ENCODE peak calls at places on chromosomes 6 and 20, in five cellular contexts. A, Q, K, U and F are unnamed samples.

GRCh38 chr6:104484191-104484590 is 375.5 kb downstream of the HACE1 start:
- DNase-seq in A (no peak), Q (no peak), K (no peak), U (no peak), F (no peak)

GRCh38 chr6:110064744-110065524 is 86.8 kb downstream of the GPR6 start:
- DNase-seq in A (no peak), Q (no peak), K (no peak), U (no peak), F (no peak)

GRCh38 chr20:10660661-10661060 is 13.1 kb downstream of the JAG1 start:
- DNase-seq in A (peak; percentile 48), Q (no peak), K (no peak), U (no peak), F (no peak)

GRCh38 chr20:48722002-48722731 is 105.6 kb downstream of the PREX1 start:
- DNase-seq in A (no peak), Q (peak; percentile 68), K (no peak), U (no peak), F (no peak)

GRCh38 chr6:52423971-52424381 is 3.8 kb downstream of the EFHC1 start:
- DNase-seq in A (peak; percentile 66), Q (no peak), K (no peak), U (peak; percentile 80), F (no peak)

GRCh38 chr6:109795994-109796555 is 105.0 kb downstream of the FIG4 start:
- DNase-seq in A (no peak), Q (no peak), K (no peak), U (no peak), F (no peak)

GRCh38 chr6:18117136-18117535 is 5.3 kb downstream of the NHLRC1 start:
- DNase-seq in A (no peak), Q (no peak), K (no peak), U (no peak), F (no peak)

GRCh38 chr6:46900266-46900665 is 21.5 kb downstream of the ADGRF5 start:
- DNase-seq in A (no peak), Q (no peak), K (no peak), U (no peak), F (no peak)

GRCh38 chr6:2528156-2528555 is 222.6 kb downstream of the MYLK4 start:
- DNase-seq in A (no peak), Q (no peak), K (no peak), U (no peak), F (no peak)

GRCh38 chr6:2524090-2524489 is 226.6 kb downstream of the MYLK4 start:
- DNase-seq in A (no peak), Q (no peak), K (no peak), U (no peak), F (no peak)

GRCh38 chr6:2529217-2529719 is 221.5 kb downstream of the MYLK4 start:
- DNase-seq in A (no peak), Q (no peak), K (no peak), U (no peak), F (no peak)

GRCh38 chr6:2523061-2523460 is 227.7 kb downstream of the MYLK4 start:
- DNase-seq in A (no peak), Q (no peak), K (no peak), U (no peak), F (no peak)

DNA sequence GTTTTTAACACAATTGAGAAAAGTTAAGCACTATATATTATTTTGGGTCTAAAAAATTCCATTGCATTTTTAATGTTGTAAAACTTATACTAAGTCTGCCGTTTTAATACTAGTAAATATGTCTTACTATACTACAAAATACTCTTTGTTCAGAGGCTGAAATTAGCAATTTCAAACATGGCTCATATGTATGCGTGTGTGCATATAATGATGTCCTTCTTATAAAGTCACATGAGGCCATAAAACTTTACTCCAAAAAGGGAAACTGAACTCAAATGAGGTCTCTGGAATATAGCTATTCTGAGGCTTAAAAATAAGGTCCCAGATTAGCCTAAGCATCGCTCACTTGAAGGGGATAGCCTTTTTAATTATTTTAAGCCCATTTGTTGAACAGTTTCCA is 224.0 kb downstream of the MYLK4 start:
- DNase-seq in A (no peak), Q (no peak), K (no peak), U (no peak), F (no peak)
- H3K9me3 ChIP-seq in A (peaks cover 9% of the 10 kb centered on the region), Q (peaks cover 8% of the 10 kb centered on the region), K (peaks cover 8% of the 10 kb centered on the region), U (no peaks in the 10 kb centered on the region), F (peaks cover 5% of the 10 kb centered on the region)

GRCh38 chr20:56957737-56958553 is 308.5 kb downstream of the BMP7 start:
- DNase-seq in A (no peak), Q (no peak), K (no peak), U (no peak), F (no peak)
- TF ChIP-seq CTCF in A (no peak), Q (no peak), K (no peak), U (no peak), F (no peak)

GRCh38 chr6:84648444-84648843 is 116.0 kb downstream of the TBX18 start:
- DNase-seq in A (no peak), Q (no peak), K (no peak), U (no peak), F (no peak)
- H3K9me3 ChIP-seq in A (no peaks in the 10 kb centered on the region), Q (peaks cover 2% of the 10 kb centered on the region), K (no peaks in the 10 kb centered on the region), U (no peaks in the 10 kb centered on the region), F (no peaks in the 10 kb centered on the region)

GRCh38 chr6:98054453-98054852 is 771.4 kb upstream of the MMS22L start:
- DNase-seq in A (no peak), Q (no peak), K (no peak), U (no peak), F (no peak)
- TF ChIP-seq CTCF in A (no peak), Q (no peak), K (no peak), U (peak; percentile 60), F (no peak)

GRCh38 chr6:157449610-157450009 is 68.6 kb downstream of the ZDHHC14 start:
- DNase-seq in A (no peak), Q (no peak), K (no peak), U (no peak), F (no peak)
- H3K9me3 ChIP-seq in A (no peaks in the 10 kb centered on the region), Q (no peaks in the 10 kb centered on the region), K (no peaks in the 10 kb centered on the region), U (no peaks in the 10 kb centered on the region), F (peaks cover 3% of the 10 kb centered on the region)

DNA sequence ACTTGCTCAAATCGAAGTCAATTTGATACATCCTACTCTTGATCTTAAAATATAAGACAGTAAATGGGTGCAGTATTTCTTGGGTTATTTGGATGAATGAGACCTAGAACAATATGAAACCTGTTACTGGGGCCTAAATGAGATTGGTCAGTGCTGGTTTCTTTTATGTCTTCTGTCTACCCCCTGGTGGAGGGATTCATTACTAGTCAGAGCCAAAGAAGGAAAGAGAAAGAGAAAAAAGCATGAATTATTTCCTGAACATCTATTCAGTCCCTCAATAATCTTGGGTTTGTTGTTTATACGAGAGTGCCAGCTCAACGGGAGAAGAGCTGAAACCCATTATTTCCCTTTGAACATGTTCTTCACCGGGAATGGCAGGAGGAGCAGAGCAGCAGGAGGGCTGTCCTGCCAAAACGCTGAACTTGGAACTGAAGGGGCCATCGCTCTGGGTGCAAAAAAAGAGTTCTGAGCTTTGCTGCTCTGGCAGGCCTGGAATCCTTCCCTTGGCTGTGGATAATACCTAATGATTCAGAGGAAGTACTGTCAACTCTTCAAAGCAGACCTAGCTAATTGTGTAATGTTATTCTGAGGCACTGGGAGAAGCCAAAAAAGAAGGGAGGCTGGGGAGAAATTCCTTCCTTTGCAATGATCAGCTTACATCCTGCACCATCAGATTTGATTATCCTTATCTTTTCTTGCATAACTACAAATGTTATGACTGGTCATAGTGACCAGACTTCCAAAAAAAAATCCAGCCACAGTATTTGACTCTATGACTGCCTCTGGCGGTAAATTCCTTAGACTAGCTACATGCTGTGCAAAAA is 72.0 kb downstream of the BLOC1S5 start:
- DNase-seq in A (peak; percentile 35), Q (no peak), K (no peak), U (peak; percentile 51), F (no peak)
- TF ChIP-seq CTCF in A (peak; percentile 58), Q (peak; percentile 36), K (no peak), U (peak; percentile 63), F (peak; percentile 31)

GRCh38 chr6:68233623-68234022 is 401.5 kb upstream of the ADGRB3 start:
- DNase-seq in A (no peak), Q (no peak), K (no peak), U (no peak), F (no peak)

GRCh38 chr6:68225729-68226128 is 409.4 kb upstream of the ADGRB3 start:
- DNase-seq in A (no peak), Q (no peak), K (no peak), U (no peak), F (no peak)

GRCh38 chr6:68235192-68235812 is 399.8 kb upstream of the ADGRB3 start:
- DNase-seq in A (no peak), Q (no peak), K (no peak), U (no peak), F (no peak)

GRCh38 chr6:68226460-68226859 is 408.6 kb upstream of the ADGRB3 start:
- DNase-seq in A (no peak), Q (no peak), K (no peak), U (no peak), F (no peak)

GRCh38 chr6:68229566-68229965 is 405.5 kb upstream of the ADGRB3 start:
- DNase-seq in A (no peak), Q (no peak), K (no peak), U (no peak), F (no peak)
- H3K9me3 ChIP-seq in A (no peaks in the 10 kb centered on the region), Q (no peaks in the 10 kb centered on the region), K (no peaks in the 10 kb centered on the region), U (no peaks in the 10 kb centered on the region), F (no peaks in the 10 kb centered on the region)

DNA sequence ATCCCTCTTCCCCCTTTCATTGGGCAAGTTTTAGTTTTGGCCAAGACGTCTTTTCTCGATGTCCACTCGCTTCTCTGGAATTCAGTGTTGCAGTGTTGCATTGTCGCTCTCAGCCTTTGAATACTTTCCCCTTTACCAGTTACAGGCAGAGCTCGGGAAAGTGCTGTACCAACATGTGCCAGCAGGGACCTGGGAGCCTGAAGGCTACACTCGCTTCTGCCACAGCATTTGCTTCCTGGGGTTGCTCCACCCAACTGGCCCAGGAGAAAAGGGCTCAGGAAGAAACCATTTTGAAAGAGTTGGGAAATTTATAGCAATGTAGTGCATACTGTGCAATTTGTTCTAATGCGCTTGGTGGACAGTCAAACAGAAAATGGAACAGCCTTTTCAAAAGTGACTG is 78.6 kb downstream of the LINC00237 start:
- DNase-seq in A (no peak), Q (no peak), K (no peak), U (peak; percentile 36), F (no peak)
- TF ChIP-seq CTCF in A (no peak), Q (no peak), K (no peak), U (peak; percentile 41), F (no peak)

DNA sequence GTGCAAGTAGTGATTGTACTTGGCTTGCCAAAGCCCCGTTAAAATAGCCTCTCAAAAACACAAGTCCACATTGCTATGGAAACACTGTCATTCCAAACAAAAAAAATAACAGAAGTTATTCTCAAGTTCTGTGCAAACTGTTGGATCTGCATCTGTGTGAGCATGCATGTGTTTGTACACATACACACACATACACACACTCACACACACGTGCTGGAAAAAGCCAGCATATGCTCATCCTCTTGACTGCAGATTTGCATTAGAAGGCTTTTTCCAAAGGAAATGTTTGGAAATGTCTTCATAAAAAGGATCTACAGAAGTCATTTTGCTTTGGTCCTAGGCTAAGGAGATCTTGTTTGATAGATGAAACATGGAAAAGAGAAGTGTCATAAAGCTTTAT is 13.4 kb upstream of the CBLN4 start:
- DNase-seq in A (no peak), Q (no peak), K (no peak), U (no peak), F (no peak)
- H3K9me3 ChIP-seq in A (no peaks in the 10 kb centered on the region), Q (no peaks in the 10 kb centered on the region), K (no peaks in the 10 kb centered on the region), U (no peaks in the 10 kb centered on the region), F (no peaks in the 10 kb centered on the region)